ENCODE peak calls at places on chromosomes 7 and 10, in five cellular contexts. One of them, this sample, is unnamed.
A peak's percentile ranks its signal among the peaks of the same experiment; 100 is the strongest.

GRCh38 chr7:130910949-130911944 is 177.2 kb upstream of the KLF14 start:
- DNase-seq in AG09309: no peak
- DNase-seq in CD8-positive, alpha-beta T cell: no peak
- DNase-seq in left ventricle myocardium inferior: no peak
- DNase-seq in neural crest cell: no peak
- DNase-seq in this sample: no peak

GRCh38 chr7:94190599-94191061 is 186.5 kb upstream of the BET1 start:
- DNase-seq in AG09309: peak; percentile 80
- DNase-seq in CD8-positive, alpha-beta T cell: no peak
- DNase-seq in left ventricle myocardium inferior: no peak
- DNase-seq in neural crest cell: no peak
- DNase-seq in this sample: no peak

GRCh38 chr7:131667699-131668098 is 111.3 kb upstream of the PODXL start:
- DNase-seq in left ventricle myocardium inferior: no peak
- DNase-seq in CD8-positive, alpha-beta T cell: no peak
- DNase-seq in neural crest cell: no peak
- DNase-seq in AG09309: no peak
- DNase-seq in this sample: no peak

GRCh38 chr7:83410989-83411591 is 237.8 kb downstream of the SEMA3E start:
- DNase-seq in left ventricle myocardium inferior: no peak
- DNase-seq in AG09309: peak; percentile 14
- DNase-seq in CD8-positive, alpha-beta T cell: no peak
- DNase-seq in neural crest cell: peak; percentile 18
- DNase-seq in this sample: no peak

GRCh38 chr7:43625453-43625852 is 42.5 kb downstream of the STK17A start:
- DNase-seq in neural crest cell: no peak
- DNase-seq in AG09309: no peak
- DNase-seq in left ventricle myocardium inferior: no peak
- DNase-seq in CD8-positive, alpha-beta T cell: peak; percentile 52
- DNase-seq in this sample: no peak

GRCh38 chr10:114631678-114632417 is 26.2 kb downstream of the ABLIM1 start:
- DNase-seq in left ventricle myocardium inferior: peak; percentile 56
- DNase-seq in neural crest cell: peak; percentile 44
- DNase-seq in CD8-positive, alpha-beta T cell: peak; percentile 5
- DNase-seq in AG09309: no peak
- DNase-seq in this sample: peak; percentile 68

GRCh38 chr10:4661572-4662255 is 164.3 kb upstream of the AKR1E2 start:
- DNase-seq in CD8-positive, alpha-beta T cell: no peak
- DNase-seq in left ventricle myocardium inferior: peak; percentile 87
- DNase-seq in AG09309: no peak
- DNase-seq in neural crest cell: no peak
- DNase-seq in this sample: no peak

GRCh38 chr10:72316386-72316700 is 38.4 kb downstream of the DNAJB12 start:
- DNase-seq in CD8-positive, alpha-beta T cell: no peak
- DNase-seq in AG09309: no peak
- DNase-seq in left ventricle myocardium inferior: no peak
- DNase-seq in neural crest cell: no peak
- DNase-seq in this sample: no peak

GRCh38 chr7:46747222-46747621 is 826.1 kb upstream of the IGFBP3 start:
- DNase-seq in neural crest cell: no peak
- DNase-seq in CD8-positive, alpha-beta T cell: no peak
- DNase-seq in left ventricle myocardium inferior: no peak
- DNase-seq in AG09309: no peak
- DNase-seq in this sample: no peak

GRCh38 chr10:23294638-23295247 is 49.9 kb downstream of the C10orf67 start:
- DNase-seq in neural crest cell: no peak
- DNase-seq in CD8-positive, alpha-beta T cell: no peak
- DNase-seq in AG09309: no peak
- DNase-seq in left ventricle myocardium inferior: no peak
- DNase-seq in this sample: no peak

GRCh38 chr10:133334495-133335237 is 2.0 kb downstream of the CALY start:
- DNase-seq in left ventricle myocardium inferior: no peak
- DNase-seq in neural crest cell: no peak
- DNase-seq in AG09309: no peak
- DNase-seq in CD8-positive, alpha-beta T cell: peak; percentile 23
- DNase-seq in this sample: no peak

GRCh38 chr7:7424151-7424873 is 111.4 kb downstream of the COL28A1 start:
- DNase-seq in CD8-positive, alpha-beta T cell: peak; percentile 25
- DNase-seq in AG09309: no peak
- DNase-seq in neural crest cell: peak; percentile 52
- DNase-seq in left ventricle myocardium inferior: peak; percentile 35
- DNase-seq in this sample: peak; percentile 46

GRCh38 chr7:24587853-24588252 is 14.6 kb downstream of the PALS2 start:
- DNase-seq in left ventricle myocardium inferior: no peak
- DNase-seq in neural crest cell: no peak
- DNase-seq in AG09309: no peak
- DNase-seq in CD8-positive, alpha-beta T cell: peak; percentile 44
- DNase-seq in this sample: no peak

GRCh38 chr10:33669861-33670385 is 335.5 kb upstream of the NRP1 start:
- DNase-seq in CD8-positive, alpha-beta T cell: no peak
- DNase-seq in neural crest cell: no peak
- DNase-seq in AG09309: no peak
- DNase-seq in left ventricle myocardium inferior: no peak
- DNase-seq in this sample: no peak

GRCh38 chr7:2645274-2645868 is 13.6 kb downstream of the TTYH3 start:
- DNase-seq in neural crest cell: no peak
- DNase-seq in CD8-positive, alpha-beta T cell: peak; percentile 33
- DNase-seq in left ventricle myocardium inferior: no peak
- DNase-seq in AG09309: no peak
- DNase-seq in this sample: no peak

GRCh38 chr10:8365935-8366911 is 311.7 kb downstream of the GATA3 start:
- DNase-seq in CD8-positive, alpha-beta T cell: peak; percentile 26
- DNase-seq in AG09309: peak; percentile 67
- DNase-seq in neural crest cell: no peak
- DNase-seq in left ventricle myocardium inferior: no peak
- DNase-seq in this sample: peak; percentile 46

GRCh38 chr10:71068811-71069411 is 143.5 kb upstream of the UNC5B start:
- DNase-seq in CD8-positive, alpha-beta T cell: no peak
- DNase-seq in left ventricle myocardium inferior: peak; percentile 63
- DNase-seq in neural crest cell: no peak
- DNase-seq in AG09309: peak; percentile 13
- DNase-seq in this sample: no peak

GRCh38 chr7:72230281-72230680 is 181.9 kb downstream of the CALN1 start:
- DNase-seq in left ventricle myocardium inferior: no peak
- DNase-seq in AG09309: no peak
- DNase-seq in neural crest cell: no peak
- DNase-seq in CD8-positive, alpha-beta T cell: no peak
- DNase-seq in this sample: no peak

GRCh38 chr7:2132243-2132642 is 100.5 kb downstream of the MAD1L1 start:
- DNase-seq in left ventricle myocardium inferior: no peak
- DNase-seq in AG09309: no peak
- DNase-seq in neural crest cell: no peak
- DNase-seq in CD8-positive, alpha-beta T cell: no peak
- DNase-seq in this sample: no peak

GRCh38 chr10:30701471-30702173 is 72.1 kb upstream of the LYZL2 start:
- DNase-seq in AG09309: no peak
- DNase-seq in CD8-positive, alpha-beta T cell: peak; percentile 55
- DNase-seq in neural crest cell: no peak
- DNase-seq in left ventricle myocardium inferior: no peak
- DNase-seq in this sample: no peak

GRCh38 chr10:72106154-72106849 is 18.0 kb upstream of the SPOCK2 start:
- DNase-seq in AG09309: no peak
- DNase-seq in CD8-positive, alpha-beta T cell: no peak
- DNase-seq in neural crest cell: no peak
- DNase-seq in left ventricle myocardium inferior: no peak
- DNase-seq in this sample: no peak

GRCh38 chr7:128404826-128405344 is 4.9 kb downstream of the IMPDH1 start:
- DNase-seq in neural crest cell: no peak
- DNase-seq in AG09309: no peak
- DNase-seq in left ventricle myocardium inferior: no peak
- DNase-seq in CD8-positive, alpha-beta T cell: no peak
- DNase-seq in this sample: no peak

GRCh38 chr7:54764861-54765260 is 5.8 kb upstream of the SEC61G start:
- DNase-seq in left ventricle myocardium inferior: no peak
- DNase-seq in CD8-positive, alpha-beta T cell: no peak
- DNase-seq in neural crest cell: no peak
- DNase-seq in AG09309: no peak
- DNase-seq in this sample: no peak

GRCh38 chr7:54757711-54758110 is 1.3 kb downstream of the SEC61G start:
- DNase-seq in neural crest cell: no peak
- DNase-seq in AG09309: no peak
- DNase-seq in CD8-positive, alpha-beta T cell: no peak
- DNase-seq in left ventricle myocardium inferior: no peak
- DNase-seq in this sample: no peak

DNA sequence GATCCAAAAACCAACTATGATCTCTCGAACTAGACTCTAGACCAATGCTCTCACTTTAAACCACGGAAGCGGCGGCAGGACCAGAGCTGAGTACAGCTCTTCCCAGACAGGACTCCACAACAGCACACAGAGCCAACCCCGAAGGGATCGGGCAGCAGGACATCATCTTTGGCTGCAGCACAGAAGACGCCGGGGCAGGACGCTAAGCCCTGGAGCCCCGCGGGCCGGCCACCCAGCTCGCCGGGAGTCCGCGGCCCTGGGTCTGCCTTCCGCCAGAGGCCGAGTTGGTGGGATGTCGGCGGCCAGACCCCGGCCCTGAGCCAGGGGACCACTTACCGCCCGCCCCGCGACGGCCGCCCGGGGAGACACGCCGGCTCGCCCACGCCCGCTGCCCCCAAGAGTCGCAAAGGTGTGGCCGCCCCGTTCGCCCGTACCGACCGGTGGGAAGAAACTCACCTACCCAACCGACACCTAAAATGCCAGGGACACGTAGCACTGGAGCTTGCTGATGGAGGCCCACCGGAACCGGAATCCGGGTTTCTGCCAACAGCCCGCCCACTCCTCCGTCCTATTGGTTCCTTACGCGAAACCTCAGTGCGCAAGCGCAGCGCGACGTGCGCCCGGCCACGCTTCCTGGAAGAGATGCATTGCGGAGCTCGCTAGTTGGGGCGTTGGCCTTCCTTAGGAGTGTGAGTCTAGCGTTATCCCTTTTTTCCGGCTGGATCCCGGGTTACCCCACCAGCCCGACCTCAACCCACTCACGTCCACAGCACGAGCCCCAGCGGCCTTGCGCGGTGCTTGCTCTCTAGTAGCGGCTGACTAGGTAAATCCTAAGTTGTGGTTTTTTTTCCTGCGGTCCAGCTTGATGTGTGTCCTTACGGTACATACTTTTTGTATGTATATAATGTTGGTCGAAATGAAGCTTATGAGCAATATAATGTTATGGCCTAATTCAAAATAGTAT is at the start of gene SEC61G:
- DNase-seq in left ventricle myocardium inferior: peak; percentile 96
- DNase-seq in AG09309: peak; percentile 92
- DNase-seq in CD8-positive, alpha-beta T cell: peak; percentile 92
- DNase-seq in neural crest cell: peak; percentile 90
- DNase-seq in this sample: peak; percentile 96
- TF ChIP-seq CTCF in left ventricle myocardium inferior: no peak
- TF ChIP-seq CTCF in AG09309: no peak
- TF ChIP-seq CTCF in CD8-positive, alpha-beta T cell: no peak
- TF ChIP-seq CTCF in neural crest cell: no peak
- TF ChIP-seq CTCF in this sample: no peak

GRCh38 chr10:107264742-107265141 is 100.2 kb upstream of the SORCS1 start:
- DNase-seq in left ventricle myocardium inferior: no peak
- DNase-seq in CD8-positive, alpha-beta T cell: no peak
- DNase-seq in AG09309: no peak
- DNase-seq in neural crest cell: no peak
- DNase-seq in this sample: no peak
- TF ChIP-seq CTCF in left ventricle myocardium inferior: no peak
- TF ChIP-seq CTCF in CD8-positive, alpha-beta T cell: no peak
- TF ChIP-seq CTCF in AG09309: no peak
- TF ChIP-seq CTCF in neural crest cell: no peak
- TF ChIP-seq CTCF in this sample: no peak

DNA sequence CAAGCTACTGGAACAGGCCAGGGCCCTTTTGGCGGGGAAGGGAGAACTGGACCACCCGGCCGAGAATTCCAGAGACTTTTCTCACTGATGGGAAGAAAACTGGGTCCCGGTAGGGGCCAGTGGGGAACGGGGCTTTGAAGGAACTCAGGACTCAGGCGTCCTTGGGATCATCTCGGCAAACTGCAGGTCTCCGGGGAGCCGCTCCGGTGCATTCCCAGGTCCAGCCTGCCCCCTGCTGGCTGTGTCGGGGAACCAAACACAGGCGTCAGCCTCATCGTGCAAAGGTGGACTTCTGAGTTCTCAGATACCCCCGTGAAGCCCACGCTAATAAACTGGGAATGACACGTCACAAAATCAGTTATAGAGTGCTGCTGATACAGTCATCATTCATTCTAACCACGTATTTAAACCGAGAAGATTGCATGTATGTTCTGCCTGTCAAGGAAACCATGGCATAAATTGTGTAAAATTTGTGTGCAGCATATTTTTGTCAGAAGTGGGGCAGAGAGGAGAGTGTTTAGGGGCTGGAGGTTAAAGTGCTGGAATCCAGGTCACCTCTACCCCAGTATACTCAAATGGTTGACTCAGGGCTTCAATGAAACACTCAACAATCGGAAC is 76.1 kb upstream of the CPXM2 start:
- DNase-seq in left ventricle myocardium inferior: peak; percentile 58
- DNase-seq in AG09309: no peak
- DNase-seq in CD8-positive, alpha-beta T cell: peak; percentile 11
- DNase-seq in neural crest cell: peak; percentile 88
- DNase-seq in this sample: peak; percentile 90
- TF ChIP-seq CTCF in left ventricle myocardium inferior: peak; percentile 86
- TF ChIP-seq CTCF in AG09309: peak; percentile 95
- TF ChIP-seq CTCF in CD8-positive, alpha-beta T cell: peak; percentile 24
- TF ChIP-seq CTCF in neural crest cell: peak; percentile 98
- TF ChIP-seq CTCF in this sample: peak; percentile 96

DNA sequence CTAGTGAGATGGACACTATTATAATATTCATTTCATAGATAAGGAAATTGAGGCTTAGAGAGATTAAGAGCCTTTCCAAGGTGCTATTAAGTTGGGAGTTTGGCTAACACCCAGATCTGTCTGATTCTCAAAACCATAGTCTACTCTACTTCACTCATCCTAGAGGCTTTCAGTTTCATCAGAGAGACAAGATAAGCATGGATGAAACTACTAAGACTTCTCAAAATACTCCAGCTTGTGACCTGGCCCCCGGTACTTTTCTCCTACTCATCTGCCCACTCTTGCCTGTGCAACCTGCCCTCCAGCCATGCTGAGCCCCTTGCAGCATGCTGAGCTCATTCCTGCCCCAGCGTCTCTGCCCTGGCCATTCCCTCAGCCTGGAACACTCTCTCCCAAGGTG is 12.2 kb upstream of the SLC35B4 start:
- DNase-seq in left ventricle myocardium inferior: no peak
- DNase-seq in CD8-positive, alpha-beta T cell: no peak
- DNase-seq in AG09309: no peak
- DNase-seq in neural crest cell: no peak
- DNase-seq in this sample: no peak
- TF ChIP-seq CTCF in left ventricle myocardium inferior: no peak
- TF ChIP-seq CTCF in CD8-positive, alpha-beta T cell: no peak
- TF ChIP-seq CTCF in AG09309: no peak
- TF ChIP-seq CTCF in neural crest cell: no peak
- TF ChIP-seq CTCF in this sample: no peak

GRCh38 chr7:4815609-4816418 is 40.4 kb downstream of the AP5Z1 start:
- DNase-seq in left ventricle myocardium inferior: no peak
- DNase-seq in AG09309: no peak
- DNase-seq in CD8-positive, alpha-beta T cell: no peak
- DNase-seq in neural crest cell: no peak
- DNase-seq in this sample: no peak
- TF ChIP-seq CTCF in left ventricle myocardium inferior: no peak
- TF ChIP-seq CTCF in AG09309: no peak
- TF ChIP-seq CTCF in CD8-positive, alpha-beta T cell: no peak
- TF ChIP-seq CTCF in neural crest cell: no peak
- TF ChIP-seq CTCF in this sample: no peak

GRCh38 chr7:144454256-144455039 is 51.0 kb upstream of the NOBOX start:
- DNase-seq in CD8-positive, alpha-beta T cell: no peak
- DNase-seq in AG09309: no peak
- DNase-seq in neural crest cell: no peak
- DNase-seq in left ventricle myocardium inferior: no peak
- DNase-seq in this sample: no peak
- TF ChIP-seq CTCF in CD8-positive, alpha-beta T cell: no peak
- TF ChIP-seq CTCF in AG09309: no peak
- TF ChIP-seq CTCF in neural crest cell: peak; percentile 52
- TF ChIP-seq CTCF in left ventricle myocardium inferior: peak; percentile 48
- TF ChIP-seq CTCF in this sample: no peak